ENCODE peak calls at places on chromosome 6, in seven cellular contexts. G is AG04450; M is naive thymus-derived CD8-positive, alpha-beta T cell; R is PC-9; Q is HS-27A; K is HepG2; S is esophagus squamous epithelium. D is an unnamed sample.

GRCh38 chr6:126041516-126042447 is 55.4 kb downstream of the TRMT11 start:
- DNase-seq in Q (no peak), K (no peak), G (no peak), R (no peak), M (no peak), S (no peak), D (no peak)

GRCh38 chr6:42762338-42762929 is 16.5 kb upstream of the TBCC start:
- DNase-seq in R (no peak), S (no peak), K (no peak), M (no peak), Q (no peak), G (no peak), D (no peak)

GRCh38 chr6:106223300-106223930 is 102.1 kb downstream of the ATG5 start:
- DNase-seq in S (no peak), G (peak), R (peak), Q (no peak), K (peak), M (peak), D (no peak)

GRCh38 chr6:153790048-153790447 is 249.0 kb upstream of the OPRM1 start:
- DNase-seq in R (peak), S (no peak), Q (peak), M (no peak), K (peak), G (peak), D (no peak)

GRCh38 chr6:80610821-80611220 is 504.4 kb downstream of the BCKDHB start:
- DNase-seq in Q (no peak), S (no peak), G (no peak), K (no peak), R (no peak), M (no peak), D (no peak)

GRCh38 chr6:41451515-41452163 is 94.5 kb upstream of the FOXP4 start:
- DNase-seq in K (no peak), M (no peak), S (no peak), Q (no peak), R (no peak), G (no peak), D (no peak)

GRCh38 chr6:29770286-29770685 is 47.1 kb downstream of the HLA-F start:
- DNase-seq in M (no peak), G (no peak), K (no peak), S (no peak), Q (no peak), R (no peak), D (no peak)

GRCh38 chr6:169398342-169399105 is 144.9 kb upstream of the THBS2 start:
- DNase-seq in M (no peak), R (no peak), K (no peak), G (no peak), Q (no peak), S (no peak), D (no peak)

GRCh38 chr6:71698698-71699097 is 187.7 kb upstream of the RIMS1 start:
- DNase-seq in R (no peak), G (no peak), Q (no peak), K (no peak), S (no peak), M (no peak), D (no peak)

GRCh38 chr6:110075406-110075805 is 97.3 kb downstream of the GPR6 start:
- DNase-seq in R (no peak), S (no peak), M (no peak), Q (no peak), K (no peak), G (no peak), D (no peak)

GRCh38 chr6:41568202-41568584 is 22.0 kb downstream of the FOXP4 start:
- DNase-seq in K (no peak), G (no peak), M (no peak), R (no peak), Q (no peak), S (no peak), D (no peak)

D was measured in cortex of kidney.